ENCODE peak calls at places on chromosomes 16 and 17, in nine cellular contexts. G is SK-N-SH, B is endothelial cell of umbilical vein, C is HCT116, S is H1, D is GM12878, F is K562, H is HepG2, V is A549. P is an unnamed sample.

GRCh38 chr16:54812229-54812628 is 118.4 kb upstream of the IRX5 start:
- DNase-seq in S (no peak), V (peak), B (no peak), D (no peak), F (no peak), H (peak), C (no peak), G (no peak), P (peak)

GRCh38 chr17:77388384-77389306 is 247.9 kb downstream of the SEC14L1 start:
- DNase-seq in S (no peak), C (no peak), D (no peak), B (peak), G (peak), H (peak), V (no peak), F (no peak), P (no peak)

GRCh38 chr17:74380086-74380958 is 13.0 kb downstream of the GPR142 start:
- DNase-seq in V (peak), D (no peak), C (peak), S (no peak), G (no peak), H (no peak), B (no peak), F (no peak), P (peak)

GRCh38 chr16:84648595-84649510 is 542 bp downstream of the KLHL36 start:
- DNase-seq in D (no peak), B (no peak), F (peak), H (no peak), S (no peak), V (no peak), C (no peak), G (peak), P (peak)

GRCh38 chr17:27247071-27247957 is 46.6 kb upstream of the WSB1 start:
- DNase-seq in C (no peak), V (peak), D (no peak), G (no peak), B (peak), H (peak), F (no peak), S (no peak), P (peak)

GRCh38 chr17:17682737-17683675 is 1.7 kb downstream of the RAI1 start:
- DNase-seq in C (no peak), G (peak), F (peak), S (no peak), V (peak), H (no peak), D (no peak), B (peak), P (peak)

GRCh38 chr17:40812639-40813038 is 9.8 kb downstream of the KRT10 start:
- DNase-seq in S (no peak), G (no peak), V (no peak), F (no peak), D (no peak), C (no peak), H (no peak), B (no peak), P (no peak)

GRCh38 chr17:82367724-82368524 is 3.6 kb upstream of the UTS2R start:
- DNase-seq in H (peak), S (peak), V (peak), F (peak), B (no peak), D (no peak), C (peak), G (peak), P (peak)

GRCh38 chr17:30243568-30243967 is 8.1 kb upstream of the SLC6A4 start:
- DNase-seq in G (no peak), V (no peak), F (no peak), H (no peak), S (no peak), D (no peak), B (no peak), C (no peak), P (no peak)

GRCh38 chr17:33112763-33113162 is 121.1 kb downstream of the SPACA3 start:
- DNase-seq in B (no peak), F (no peak), V (peak), H (no peak), S (no peak), G (no peak), C (peak), D (no peak), P (no peak)

GRCh38 chr17:67491009-67491677 is 114.1 kb downstream of the PITPNC1 start:
- DNase-seq in B (peak), V (peak), H (peak), C (peak), D (no peak), G (peak), S (no peak), F (no peak), P (peak)

GRCh38 chr17:39152134-39152884 is 872 bp upstream of the PLXDC1 start:
- DNase-seq in H (no peak), V (no peak), B (no peak), F (no peak), G (peak), C (peak), D (no peak), S (no peak), P (no peak)

GRCh38 chr16:68902376-68903345 is 59.3 kb downstream of the TANGO6 start:
- DNase-seq in V (peak), D (no peak), B (peak), C (peak), G (peak), H (peak), F (peak), S (no peak), P (peak)

GRCh38 chr16:56589141-56590039 is at the start of gene MT3:
- DNase-seq in G (peak), B (no peak), H (no peak), C (no peak), V (peak), S (no peak), F (no peak), D (no peak), P (no peak)

GRCh38 chr16:57525761-57526160 is 10.6 kb downstream of the CCDC102A start:
- DNase-seq in G (no peak), S (no peak), D (no peak), B (no peak), C (no peak), F (no peak), V (no peak), H (no peak), P (no peak)

GRCh38 chr17:81512984-81513668 is 527 bp upstream of the ACTG1 start:
- DNase-seq in D (no peak), F (no peak), C (no peak), B (no peak), G (no peak), V (peak), S (no peak), H (peak), P (peak)

GRCh38 chr17:261640-262039 is 80.2 kb upstream of the DOC2B start:
- DNase-seq in S (no peak), H (no peak), D (no peak), F (no peak), C (no peak), B (peak), V (no peak), G (no peak), P (no peak)

GRCh38 chr16:21626659-21627277 is 25.6 kb downstream of the IGSF6 start:
- DNase-seq in B (peak), F (no peak), S (no peak), H (peak), G (peak), D (no peak), V (peak), C (peak), P (peak)

GRCh38 chr17:59893617-59894100 is 738 bp downstream of the RPS6KB1 start:
- DNase-seq in S (no peak), G (peak), B (peak), D (no peak), H (peak), V (peak), C (no peak), F (peak), P (peak)

GRCh38 chr16:64339052-64339770 is 782.7 kb downstream of the CDH11 start:
- DNase-seq in F (no peak), G (no peak), D (no peak), C (no peak), S (no peak), B (no peak), V (no peak), H (no peak), P (no peak)

GRCh38 chr17:63454915-63455314 is 8.8 kb upstream of the CYB561 start:
- DNase-seq in C (no peak), V (no peak), G (peak), F (peak), S (no peak), B (no peak), D (no peak), H (no peak), P (no peak)

GRCh38 chr17:71184716-71185115 is 936.1 kb upstream of the SOX9 start:
- DNase-seq in C (no peak), D (no peak), V (no peak), B (no peak), G (no peak), H (no peak), F (peak), S (no peak), P (no peak)

GRCh38 chr17:77425791-77426641 is 285.2 kb downstream of the SEC14L1 start:
- DNase-seq in C (no peak), V (peak), G (peak), H (no peak), B (no peak), F (peak), D (no peak), S (no peak), P (peak)

GRCh38 chr17:51710289-51710979 is 448.1 kb downstream of the CA10 start:
- DNase-seq in G (no peak), S (no peak), C (no peak), H (no peak), B (no peak), V (no peak), D (no peak), F (no peak), P (no peak)

GRCh38 chr17:19382581-19383444 is 4.2 kb downstream of the MFAP4 start:
- DNase-seq in V (no peak), H (no peak), B (no peak), F (no peak), G (no peak), S (no peak), C (no peak), D (no peak), P (no peak)
- H3K4me3 ChIP-seq in V (no peak), H (no peak), B (no peak), F (no peak), G (no peak), S (no peak), C (no peak), D (no peak), P (no peak)

DNA sequence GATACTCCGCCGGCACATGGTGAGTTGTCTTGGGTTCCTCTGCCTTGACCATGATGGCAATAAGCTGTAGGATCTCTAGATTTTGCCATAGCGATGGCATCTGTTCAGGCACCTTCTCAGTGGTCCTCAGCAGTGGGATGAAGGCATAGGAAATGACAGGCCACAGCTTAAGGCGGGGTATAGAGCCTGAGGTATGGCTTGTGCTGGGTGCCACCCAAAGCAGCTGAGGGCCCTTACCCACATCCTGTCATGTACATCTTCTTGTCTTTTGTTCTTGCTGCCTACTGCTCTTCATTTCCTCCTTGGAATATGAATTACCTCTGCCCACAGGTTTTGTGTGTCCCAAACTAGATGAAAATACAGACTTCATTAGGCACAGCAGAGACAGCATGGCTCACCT is 29.5 kb downstream of the KAT7 start:
- DNase-seq in H (no peak), G (no peak), D (no peak), F (no peak), S (no peak), B (no peak), V (no peak), C (no peak), P (no peak)
- TF ChIP-seq MAX in H (no peak), G (no peak), D (no peak), F (no peak), S (no peak), B (no peak), V (no peak), C (no peak), P (no peak)

GRCh38 chr17:35749560-35750412 is 3.3 kb downstream of the GAS2L2 start:
- DNase-seq in F (peak), S (no peak), B (no peak), G (peak), D (no peak), H (no peak), C (no peak), V (no peak), P (peak)
- H3K4me3 ChIP-seq in F (peak), S (peak), B (no peak), G (no peak), D (no peak), H (peak), C (no peak), V (peak), P (no peak)

GRCh38 chr17:5034651-5035050 is 575 bp downstream of the SLC52A1 start:
- DNase-seq in B (no peak), V (no peak), S (no peak), D (no peak), G (no peak), F (no peak), H (no peak), C (no peak), P (no peak)

GRCh38 chr17:5033352-5034015 is 1.7 kb downstream of the SLC52A1 start:
- DNase-seq in H (no peak), S (no peak), F (no peak), V (no peak), C (no peak), D (no peak), B (no peak), G (no peak), P (no peak)

GRCh38 chr17:5034063-5034462 is 1.2 kb downstream of the SLC52A1 start:
- DNase-seq in V (no peak), D (no peak), C (no peak), F (no peak), B (no peak), S (no peak), H (no peak), G (no peak), P (no peak)

GRCh38 chr17:5032865-5033264 is 2.4 kb downstream of the SLC52A1 start:
- DNase-seq in S (no peak), B (no peak), F (no peak), G (no peak), D (no peak), C (no peak), H (no peak), V (no peak), P (no peak)

GRCh38 chr17:5035356-5035755 is at the start of gene SLC52A1:
- DNase-seq in H (no peak), B (no peak), V (peak), D (no peak), G (peak), S (peak), C (no peak), F (no peak), P (no peak)
- TF ChIP-seq MAX in H (no peak), B (no peak), V (no peak), D (no peak), G (no peak), S (no peak), C (no peak), F (no peak), P (no peak)

GRCh38 chr16:88471575-88471974 is 18.5 kb downstream of the ZFPM1 start:
- DNase-seq in V (no peak), S (no peak), D (no peak), B (no peak), G (no peak), C (no peak), F (no peak), H (no peak), P (no peak)

GRCh38 chr16:88472042-88472441 is 19.0 kb downstream of the ZFPM1 start:
- DNase-seq in D (no peak), C (no peak), H (no peak), V (no peak), B (no peak), F (no peak), G (no peak), S (no peak), P (no peak)

GRCh38 chr16:88473666-88474534 is 20.8 kb downstream of the ZFPM1 start:
- DNase-seq in B (peak), G (no peak), F (peak), S (no peak), D (no peak), C (no peak), H (no peak), V (no peak), P (peak)

GRCh38 chr16:88471115-88471514 is 18.0 kb downstream of the ZFPM1 start:
- DNase-seq in B (no peak), S (no peak), G (no peak), D (no peak), F (no peak), V (no peak), C (no peak), H (no peak), P (no peak)

DNA sequence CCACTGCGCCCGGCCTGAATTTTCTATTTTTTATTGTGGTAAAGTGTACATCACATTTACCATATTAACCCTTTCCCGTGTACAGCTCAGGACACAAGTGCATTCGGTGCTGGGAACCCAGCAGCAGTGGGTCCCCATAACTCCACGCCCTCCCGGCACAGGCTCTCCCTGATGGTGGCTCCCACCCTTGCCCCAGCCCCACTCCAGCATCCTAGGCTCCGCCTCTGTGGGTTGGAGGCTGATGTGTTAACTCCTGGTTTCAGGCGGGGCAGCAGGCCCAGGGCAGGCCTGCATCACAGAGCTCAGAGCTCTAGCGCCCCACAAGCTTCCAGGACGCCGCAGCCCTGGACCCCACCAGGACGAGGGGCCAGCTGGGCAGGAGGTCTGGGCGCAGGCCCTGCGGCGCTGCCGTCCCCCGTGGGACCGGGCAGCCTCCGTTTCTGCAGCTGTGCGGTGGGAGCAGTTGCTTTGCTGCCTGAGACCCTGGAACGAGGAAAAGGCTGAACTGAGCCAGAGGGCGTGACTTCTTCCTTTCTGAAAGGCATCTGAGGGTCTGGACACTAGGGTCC is 19.6 kb downstream of the ZFPM1 start:
- DNase-seq in G (no peak), H (no peak), V (no peak), C (no peak), S (no peak), B (no peak), D (no peak), F (no peak), P (no peak)
- H3K4me3 ChIP-seq in G (no peak), H (no peak), V (no peak), C (no peak), S (no peak), B (no peak), D (no peak), F (no peak), P (no peak)

GRCh38 chr17:80408872-80409271 is 6.1 kb upstream of the ENDOV start:
- DNase-seq in S (no peak), B (peak), F (no peak), H (no peak), D (no peak), V (no peak), C (no peak), G (no peak), P (no peak)
- TF ChIP-seq MAX in S (no peak), B (no peak), F (no peak), H (no peak), D (no peak), V (no peak), C (no peak), G (no peak), P (no peak)

GRCh38 chr16:9813665-9814064 is 368.6 kb downstream of the GRIN2A start:
- DNase-seq in V (no peak), D (no peak), H (no peak), S (no peak), C (no peak), B (no peak), F (no peak), G (no peak), P (no peak)

GRCh38 chr16:9818702-9819101 is 363.5 kb downstream of the GRIN2A start:
- DNase-seq in C (no peak), F (no peak), D (no peak), V (no peak), B (no peak), G (no peak), H (no peak), S (no peak), P (no peak)

GRCh38 chr16:9817586-9817985 is 364.6 kb downstream of the GRIN2A start:
- DNase-seq in H (no peak), C (no peak), B (no peak), S (no peak), V (no peak), G (no peak), D (no peak), F (no peak), P (no peak)

GRCh38 chr16:9820481-9821246 is 361.6 kb downstream of the GRIN2A start:
- DNase-seq in B (no peak), C (no peak), V (no peak), S (peak), D (no peak), F (no peak), H (no peak), G (no peak), P (no peak)

DNA sequence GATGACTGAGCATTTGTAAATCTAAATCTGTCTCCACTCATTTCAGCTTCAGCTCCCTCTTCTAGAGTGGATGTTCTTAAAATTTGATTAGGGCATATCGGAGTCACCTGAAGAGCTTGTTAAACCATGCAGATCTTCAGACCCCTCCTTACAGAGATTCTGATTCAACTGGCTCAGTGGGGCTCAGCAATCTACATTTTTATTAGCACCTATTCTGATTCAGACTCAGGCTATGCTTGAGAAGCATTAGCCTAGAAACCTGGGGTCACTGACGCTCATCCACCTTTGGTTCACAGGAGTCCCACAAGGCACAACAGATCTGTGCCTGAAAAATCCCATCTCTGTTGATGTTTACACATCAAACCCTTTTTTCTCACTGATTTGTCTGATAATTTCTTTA is 365.6 kb downstream of the GRIN2A start:
- DNase-seq in H (no peak), F (no peak), V (no peak), S (no peak), B (no peak), C (no peak), G (no peak), D (no peak), P (no peak)
- H3K4me3 ChIP-seq in H (no peak), F (no peak), V (no peak), S (no peak), B (no peak), C (no peak), G (no peak), D (no peak), P (no peak)

DNA sequence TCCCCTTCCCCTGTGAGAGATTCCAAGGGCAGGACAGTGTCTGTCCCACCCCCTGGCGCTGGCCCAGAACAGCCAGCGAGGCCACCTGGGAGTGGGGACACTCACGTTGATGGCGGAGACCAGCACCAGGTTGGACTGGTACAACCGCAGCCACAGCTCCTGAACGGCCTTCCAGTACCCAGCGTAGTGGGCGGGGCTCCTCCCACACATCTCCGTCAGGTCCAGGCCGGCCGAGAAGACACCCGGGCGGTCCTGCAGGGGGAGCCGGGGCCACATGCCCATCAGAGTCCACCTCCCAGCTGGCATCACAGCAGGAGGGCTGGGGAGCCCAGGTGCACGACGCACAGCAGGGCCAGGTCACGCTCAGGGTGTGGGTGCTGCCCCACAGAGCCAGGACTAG is 7.1 kb downstream of the ECI1 start:
- DNase-seq in S (no peak), V (no peak), C (no peak), B (no peak), G (peak), D (no peak), H (no peak), F (no peak), P (no peak)
- TF ChIP-seq MAX in S (peak), V (no peak), C (no peak), B (no peak), G (no peak), D (no peak), H (no peak), F (no peak), P (no peak)

GRCh38 chr17:14320734-14321475 is 20.0 kb downstream of the HS3ST3B1 start:
- DNase-seq in V (no peak), B (no peak), F (no peak), H (no peak), G (no peak), S (no peak), C (no peak), D (no peak), P (no peak)
- H3K4me3 ChIP-seq in V (no peak), B (no peak), F (no peak), H (peak), G (no peak), S (no peak), C (no peak), D (no peak), P (no peak)